ENCODE peak calls at places on chromosomes 2 and 18, in eight cellular contexts. H is MM.1S, S is DND-41, V is astrocyte of the cerebellum, L is fibroblast of the aortic adventitia, O is astrocyte, T is left lung, P is K562. K is an unnamed sample.

GRCh38 chr18:32805354-32805753 is 32.5 kb upstream of the KLHL14 start:
- DNase-seq in H (no peak), S (no peak), V (no peak), L (no peak), O (no peak), T (no peak), P (no peak), K (no peak)

GRCh38 chr2:216031960-216032689 is 18.8 kb upstream of the MREG start:
- DNase-seq in H (no peak), S (no peak), V (peak), L (peak), O (peak), T (no peak), P (no peak), K (peak)

GRCh38 chr2:122063716-122064115 is 308.3 kb downstream of the TSN start:
- DNase-seq in H (no peak), S (no peak), V (no peak), L (no peak), O (no peak), T (no peak), P (no peak), K (no peak)

GRCh38 chr2:69629921-69630608 is 13.5 kb downstream of the AAK1 start:
- DNase-seq in H (no peak), S (no peak), V (no peak), L (no peak), O (no peak), T (no peak), P (no peak), K (no peak)

GRCh38 chr18:217532-218334 is 50.1 kb downstream of the THOC1 start:
- DNase-seq in H (no peak), S (no peak), V (no peak), L (no peak), O (no peak), T (no peak), P (no peak), K (no peak)

GRCh38 chr18:61400016-61400630 is 66.9 kb downstream of the CDH20 start:
- DNase-seq in H (no peak), S (no peak), V (no peak), L (peak), O (peak), T (no peak), P (no peak), K (no peak)

GRCh38 chr2:225402200-225402776 is 2.8 kb downstream of the NYAP2 start:
- DNase-seq in H (no peak), S (no peak), V (no peak), L (no peak), O (no peak), T (no peak), P (no peak), K (no peak)

GRCh38 chr2:75952173-75952572 is 241.5 kb upstream of the GCFC2 start:
- DNase-seq in H (no peak), S (no peak), V (no peak), L (no peak), O (no peak), T (no peak), P (no peak), K (no peak)

GRCh38 chr2:168254158-168254935 is 7.0 kb upstream of the STK39 start:
- DNase-seq in H (no peak), S (no peak), V (no peak), L (peak), O (no peak), T (no peak), P (no peak), K (no peak)

GRCh38 chr2:126835261-126835660 is 63.4 kb upstream of the TEX51 start:
- DNase-seq in H (no peak), S (no peak), V (no peak), L (no peak), O (no peak), T (no peak), P (no peak), K (no peak)

GRCh38 chr2:69643602-69644505 is at the start of gene AAK1:
- DNase-seq in H (peak), S (peak), V (peak), L (peak), O (peak), T (peak), P (peak), K (peak)

GRCh38 chr2:15584767-15585469 is 6.8 kb upstream of the DDX1 start:
- DNase-seq in H (no peak), S (no peak), V (no peak), L (peak), O (peak), T (no peak), P (no peak), K (no peak)

GRCh38 chr2:40256649-40257048 is 195.2 kb downstream of the SLC8A1 start:
- DNase-seq in H (no peak), S (peak), V (no peak), L (no peak), O (no peak), T (no peak), P (no peak), K (no peak)

GRCh38 chr2:112790305-112790704 is 6.0 kb upstream of the IL1A start:
- DNase-seq in H (no peak), S (no peak), V (no peak), L (no peak), O (no peak), T (no peak), P (no peak), K (no peak)

GRCh38 chr2:76748581-76749296 is 773.4 kb downstream of the LRRTM4 start:
- DNase-seq in H (no peak), S (no peak), V (no peak), L (no peak), O (no peak), T (peak), P (no peak), K (no peak)

GRCh38 chr2:240637901-240638175 is 12.6 kb downstream of the GPR35 start:
- DNase-seq in H (no peak), S (no peak), V (no peak), L (no peak), O (no peak), T (no peak), P (no peak), K (no peak)

GRCh38 chr2:15617778-15618448 is 26.2 kb downstream of the DDX1 start:
- DNase-seq in H (no peak), S (no peak), V (no peak), L (no peak), O (no peak), T (no peak), P (no peak), K (no peak)

GRCh38 chr2:238521870-238522269 is 95.1 kb downstream of the ASB1 start:
- DNase-seq in H (no peak), S (no peak), V (no peak), L (no peak), O (no peak), T (no peak), P (no peak), K (no peak)

GRCh38 chr18:74493689-74494088 is 2.5 kb upstream of the CNDP2 start:
- DNase-seq in H (peak), S (peak), V (peak), L (peak), O (peak), T (no peak), P (no peak), K (no peak)

GRCh38 chr18:60883594-60883993 is 449.6 kb upstream of the CDH20 start:
- DNase-seq in H (no peak), S (no peak), V (no peak), L (no peak), O (no peak), T (no peak), P (no peak), K (no peak)

GRCh38 chr2:110869472-110870446 is 137.4 kb downstream of the ACOXL start:
- DNase-seq in H (no peak), S (no peak), V (peak), L (no peak), O (peak), T (no peak), P (no peak), K (no peak)

GRCh38 chr2:207767461-207768167 is 2.1 kb downstream of the FZD5 start:
- DNase-seq in H (no peak), S (no peak), V (no peak), L (no peak), O (no peak), T (peak), P (no peak), K (peak)
- H3K4me3 ChIP-seq in H (no peak), S (no peak), V (peak), L (peak), O (peak), T (peak), P (no peak), K (peak)

GRCh38 chr2:236550701-236551465 is 18.7 kb upstream of the ACKR3 start:
- DNase-seq in H (peak), S (no peak), V (no peak), L (no peak), O (no peak), T (no peak), P (no peak), K (peak)
- H3K4me3 ChIP-seq in H (peak), S (no peak), V (no peak), L (no peak), O (no peak), T (no peak), P (no peak), K (no peak)

GRCh38 chr2:36369711-36370110 is 14.1 kb downstream of the CRIM1 start:
- DNase-seq in H (no peak), S (no peak), V (no peak), L (no peak), O (no peak), T (no peak), P (no peak), K (no peak)

GRCh38 chr2:36371963-36372391 is 16.4 kb downstream of the CRIM1 start:
- DNase-seq in H (no peak), S (no peak), V (peak), L (peak), O (peak), T (no peak), P (no peak), K (no peak)

GRCh38 chr2:36373149-36373880 is 17.7 kb downstream of the CRIM1 start:
- DNase-seq in H (no peak), S (no peak), V (no peak), L (peak), O (peak), T (no peak), P (no peak), K (no peak)

GRCh38 chr2:36370281-36370680 is 14.7 kb downstream of the CRIM1 start:
- DNase-seq in H (no peak), S (no peak), V (no peak), L (no peak), O (no peak), T (no peak), P (no peak), K (no peak)

GRCh38 chr2:36371070-36371962 is 15.7 kb downstream of the CRIM1 start:
- DNase-seq in H (no peak), S (no peak), V (no peak), L (peak), O (no peak), T (no peak), P (no peak), K (no peak)
- H3K4me3 ChIP-seq in H (no peak), S (no peak), V (no peak), L (no peak), O (peak), T (no peak), P (no peak), K (no peak)

DNA sequence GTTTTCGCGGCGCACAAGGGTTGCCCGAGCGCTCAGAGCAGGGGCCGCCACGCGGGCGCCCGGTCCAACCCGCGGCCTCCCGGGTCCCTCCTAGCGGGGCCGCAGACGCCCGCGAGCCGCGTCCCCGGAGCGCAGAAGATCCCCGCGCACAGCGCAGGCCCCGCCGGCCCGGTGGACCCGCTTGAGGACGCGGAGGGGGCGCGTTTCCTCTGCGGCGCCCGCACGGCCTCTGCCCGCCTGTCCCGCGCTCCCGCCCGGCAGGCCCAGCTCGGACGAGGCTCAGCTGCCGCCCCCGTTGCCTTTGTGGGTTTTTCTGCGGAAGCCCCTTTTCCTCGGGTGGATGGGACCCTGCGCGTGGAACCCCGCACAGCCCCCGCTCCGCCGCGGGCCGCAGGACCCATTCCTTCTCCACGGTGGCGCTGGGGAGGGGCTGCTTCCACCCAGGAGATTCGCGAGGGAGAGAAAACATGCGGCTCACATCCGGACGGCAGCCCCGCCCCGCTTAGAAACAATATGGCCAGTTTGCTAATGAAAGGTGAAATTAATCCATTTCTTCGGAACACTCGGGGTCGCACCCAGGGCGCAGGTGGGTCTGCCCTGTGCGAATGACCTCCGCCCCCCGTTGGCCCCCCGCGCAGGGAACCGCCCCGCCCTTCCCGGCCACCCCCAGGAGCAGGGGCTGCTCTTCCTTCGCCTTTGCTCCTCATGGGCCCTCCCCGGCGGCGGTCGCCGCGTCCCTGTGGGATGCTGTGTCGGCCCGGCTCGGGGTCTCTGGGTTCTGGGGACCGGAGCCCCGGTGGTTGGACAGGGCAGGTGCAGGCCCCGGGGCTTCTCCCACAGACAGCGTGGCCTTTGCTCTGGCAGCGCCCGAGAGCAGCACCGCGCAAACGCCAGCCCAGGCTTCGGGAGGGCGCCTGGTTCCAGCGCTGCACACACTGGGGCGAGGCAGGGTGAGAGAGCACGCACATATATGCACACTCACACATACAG is 9.3 kb upstream of the KCNG2 start:
- DNase-seq in H (no peak), S (no peak), V (no peak), L (no peak), O (no peak), T (no peak), P (no peak), K (no peak)
- H3K4me3 ChIP-seq in H (no peak), S (no peak), V (peak), L (peak), O (peak), T (peak), P (no peak), K (no peak)

GRCh38 chr18:9016819-9017169 is 85.7 kb upstream of the NDUFV2 start:
- DNase-seq in H (no peak), S (no peak), V (no peak), L (peak), O (no peak), T (no peak), P (no peak), K (no peak)
- H3K4me3 ChIP-seq in H (peak), S (no peak), V (peak), L (peak), O (no peak), T (no peak), P (no peak), K (peak)

GRCh38 chr18:42024131-42024530 is 69.1 kb downstream of the PIK3C3 start:
- DNase-seq in H (no peak), S (no peak), V (no peak), L (no peak), O (no peak), T (no peak), P (no peak), K (peak)

GRCh38 chr18:42018831-42019230 is 63.8 kb downstream of the PIK3C3 start:
- DNase-seq in H (no peak), S (no peak), V (no peak), L (peak), O (no peak), T (no peak), P (no peak), K (no peak)
- H3K4me3 ChIP-seq in H (no peak), S (no peak), V (no peak), L (no peak), O (no peak), T (no peak), P (no peak), K (no peak)

DNA sequence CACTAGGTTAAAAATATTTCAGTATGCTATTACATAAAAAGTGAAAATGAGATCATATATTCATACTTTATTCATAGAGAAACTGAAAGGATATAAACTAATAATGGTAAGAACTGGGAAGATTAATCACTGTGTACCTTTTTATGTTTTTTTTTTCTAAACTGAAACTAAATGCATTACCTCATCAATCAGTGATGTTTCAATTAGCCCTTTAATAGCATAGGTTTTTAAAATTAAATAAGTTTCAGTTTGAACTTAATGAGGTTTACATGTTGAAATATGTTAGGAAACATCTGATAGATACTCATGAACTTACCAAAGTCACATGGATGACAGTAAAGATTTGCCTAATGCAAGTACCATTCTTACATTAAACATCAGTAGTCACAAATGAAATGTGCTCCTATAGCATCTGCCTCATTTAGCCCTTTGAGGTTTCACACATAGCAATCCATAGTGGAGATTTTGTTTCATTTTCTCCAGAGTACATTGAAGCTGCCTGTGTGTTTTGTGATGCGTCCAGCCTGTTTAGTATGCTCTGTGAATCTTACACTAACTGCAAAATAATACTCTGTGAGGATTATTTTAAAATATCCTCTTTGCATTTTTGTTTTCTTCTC is 8.9 kb downstream of the MAPRE2 start:
- DNase-seq in H (no peak), S (no peak), V (no peak), L (no peak), O (no peak), T (no peak), P (no peak), K (peak)
- H3K4me3 ChIP-seq in H (no peak), S (no peak), V (no peak), L (no peak), O (no peak), T (no peak), P (no peak), K (peak)

DNA sequence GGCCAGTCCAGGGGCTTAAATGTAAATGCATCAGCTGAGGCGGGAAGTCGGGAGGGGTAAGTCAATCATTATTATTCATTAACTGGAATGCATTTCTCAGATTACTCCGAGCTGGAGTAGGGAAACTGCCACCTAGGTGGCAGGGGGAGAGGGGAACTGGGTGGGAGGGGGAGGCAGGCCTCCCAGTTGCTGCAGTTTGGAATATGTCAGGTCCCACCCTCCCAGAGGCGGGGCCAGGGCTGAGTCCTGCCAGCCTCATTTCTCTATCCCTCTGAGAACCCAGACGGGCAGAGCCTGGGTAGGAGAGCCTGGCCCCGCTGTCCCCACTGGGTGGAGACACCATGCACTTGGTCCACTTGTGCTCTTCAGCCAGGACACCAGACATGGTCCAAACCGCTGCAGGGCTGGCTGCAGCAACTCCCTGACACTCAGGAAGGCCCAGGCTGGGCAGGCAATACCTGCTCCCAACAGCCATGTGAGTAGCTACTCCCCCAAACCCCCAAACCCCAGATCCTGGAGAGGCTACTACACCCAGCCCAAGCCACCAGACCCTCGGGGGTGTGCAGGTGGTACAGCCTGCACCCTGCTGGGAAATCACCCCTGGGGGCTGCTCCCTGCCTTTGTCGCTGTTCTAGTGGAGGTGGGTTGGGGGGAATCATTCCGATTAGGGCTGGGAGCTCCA is at the start of gene GPBAR1:
- DNase-seq in H (no peak), S (no peak), V (no peak), L (no peak), O (no peak), T (no peak), P (no peak), K (no peak)
- H3K4me3 ChIP-seq in H (no peak), S (no peak), V (no peak), L (no peak), O (no peak), T (no peak), P (no peak), K (no peak)

K was measured in GM06990.